ENCODE peak calls at places on chromosomes 2 and 18, in five cellular contexts. F is astrocyte of the hippocampus, N is fibroblast of villous mesenchyme, T is A549, O is NCI-H1092 treated with DMSO at 0.1 percent for 48 hours. A is an unnamed sample.

GRCh38 chr2:32423536-32423935 is 66.7 kb downstream of the BIRC6 start:
- DNase-seq in F (no peak), N (peak), T (no peak), O (no peak), A (no peak)

GRCh38 chr2:191657977-191658376 is 20.0 kb upstream of the NABP1 start:
- DNase-seq in F (no peak), N (peak), T (no peak), O (no peak), A (peak)

GRCh38 chr18:3157086-3157485 is 62.7 kb downstream of the MYOM1 start:
- DNase-seq in F (no peak), N (no peak), T (no peak), O (no peak), A (no peak)

GRCh38 chr2:221552282-221552681 is 19.8 kb downstream of the EPHA4 start:
- DNase-seq in F (no peak), N (no peak), T (no peak), O (peak), A (no peak)

GRCh38 chr2:11520092-11520693 is 13.7 kb upstream of the GREB1 start:
- DNase-seq in F (peak), N (no peak), T (no peak), O (no peak), A (no peak)

GRCh38 chr2:10654069-10654468 is 35.7 kb downstream of the NOL10 start:
- DNase-seq in F (peak), N (peak), T (no peak), O (no peak), A (peak)

GRCh38 chr2:241777686-241778627 is 1.3 kb downstream of the GAL3ST2 start:
- DNase-seq in F (peak), N (no peak), T (no peak), O (no peak), A (no peak)

GRCh38 chr2:231487197-231487596 is 22.9 kb upstream of the NCL start:
- DNase-seq in F (no peak), N (no peak), T (no peak), O (no peak), A (no peak)

GRCh38 chr2:237815637-237816036 is 17.1 kb downstream of the RBM44 start:
- DNase-seq in F (no peak), N (no peak), T (no peak), O (no peak), A (no peak)

GRCh38 chr2:236690726-236691125 is 121.1 kb downstream of the ACKR3 start:
- DNase-seq in F (no peak), N (no peak), T (no peak), O (no peak), A (no peak)

GRCh38 chr2:71154798-71155197 is 24.4 kb downstream of the MPHOSPH10 start:
- DNase-seq in F (no peak), N (no peak), T (peak), O (no peak), A (peak)

GRCh38 chr2:148927010-148927409 is 52.0 kb downstream of the KIF5C start:
- DNase-seq in F (no peak), N (no peak), T (no peak), O (no peak), A (no peak)

GRCh38 chr18:37649416-37649815 is 83.8 kb upstream of the CELF4 start:
- DNase-seq in F (no peak), N (no peak), T (no peak), O (no peak), A (no peak)

GRCh38 chr18:28063181-28063790 is 113.6 kb downstream of the CDH2 start:
- DNase-seq in F (peak), N (no peak), T (no peak), O (no peak), A (peak)

GRCh38 chr2:238601433-238602222 is 174.9 kb downstream of the ASB1 start:
- DNase-seq in F (peak), N (peak), T (no peak), O (no peak), A (peak)

A was measured in choroid plexus epithelial cell.